ENCODE peak calls at places on chromosomes 1 and 21, in seven cellular contexts. J, G, X, W, E, I and Y are unnamed samples.

GRCh38 chr1:24154215-24154614 is 11.3 kb upstream of the IL22RA1 start:
- DNase-seq in J (no peak), E (no peak), I (no peak), W (no peak), G (no peak), X (no peak), Y (no peak)

GRCh38 chr1:236862615-236863211 is 67.6 kb downstream of the MTR start:
- DNase-seq in J (no peak), I (no peak), X (no peak), G (no peak), W (no peak), E (no peak), Y (no peak)

GRCh38 chr21:44083631-44084291 is 23.4 kb upstream of the PWP2 start:
- DNase-seq in G (peak), J (peak), I (no peak), E (no peak), X (peak), W (peak), Y (no peak)

GRCh38 chr1:247639381-247639981 is 34.1 kb downstream of the OR2G3 start:
- DNase-seq in W (no peak), X (no peak), I (no peak), J (peak), E (no peak), G (no peak), Y (no peak)

GRCh38 chr1:9473032-9473792 is 66.1 kb upstream of the SLC25A33 start:
- DNase-seq in I (no peak), J (no peak), E (peak), W (no peak), X (no peak), G (no peak), Y (no peak)

GRCh38 chr1:37051386-37051785 is 17.1 kb upstream of the GRIK3 start:
- DNase-seq in W (no peak), X (no peak), I (no peak), J (no peak), E (no peak), G (no peak), Y (no peak)

GRCh38 chr1:208465266-208465665 is 221.1 kb upstream of the PLXNA2 start:
- DNase-seq in I (no peak), G (no peak), W (no peak), X (no peak), J (no peak), E (no peak), Y (no peak)

GRCh38 chr1:116737855-116738318 is 16.3 kb upstream of the CD2 start:
- DNase-seq in I (peak), J (no peak), G (no peak), E (no peak), X (no peak), W (no peak), Y (no peak)

GRCh38 chr1:68294354-68295066 is 62.2 kb upstream of the WLS start:
- DNase-seq in G (no peak), X (no peak), J (no peak), I (no peak), W (no peak), E (no peak), Y (no peak)

GRCh38 chr1:91900538-91900937 is 14.6 kb upstream of the TGFBR3 start:
- DNase-seq in E (peak), X (no peak), J (no peak), W (no peak), I (no peak), G (no peak), Y (no peak)

GRCh38 chr1:41804176-41804575 is 114.5 kb downstream of the HIVEP3 start:
- DNase-seq in X (no peak), I (peak), E (no peak), W (peak), G (no peak), J (no peak), Y (no peak)